ENCODE peak calls at places on chromosomes 7 and 10, in nine cellular contexts. V is endothelial cell; Z is NCI-H1092 treated with DMSO at 0.1 percent for 48 hours; J is activated naive CD4-positive, alpha-beta T cell treated with anti-CD3 and anti-CD28 coated beads for 36 hours; O is stimulated activated CD4-positive, alpha-beta T cell treated with anti-CD3 and anti-CD28 coated beads, Interleukin-2, amount 100 ng/mL, for 48 hours; I is Right ventricle myocardium superior; S is activated CD4-positive, alpha-beta T cell treated with anti-CD3 and anti-CD28 coated beads for 48 hours; D is HT-29; N is GM04503. Y is an unnamed sample.

GRCh38 chr7:44661233-44661632 is 54.8 kb downstream of the OGDH start:
- DNase-seq in I (no peak), N (no peak), O (no peak), J (no peak), D (no peak), Z (no peak), V (no peak), S (no peak), Y (no peak)

GRCh38 chr10:93334901-93335312 is 147.2 kb downstream of the MYOF start:
- DNase-seq in Z (no peak), D (no peak), O (no peak), S (peak; percentile 41), J (no peak), I (no peak), V (no peak), N (peak; percentile 58), Y (no peak)

GRCh38 chr7:22563115-22563514 is 63.1 kb upstream of the STEAP1B start:
- DNase-seq in J (peak; percentile 38), N (no peak), D (no peak), O (no peak), V (no peak), I (no peak), S (no peak), Z (peak; percentile 46), Y (no peak)

GRCh38 chr10:3249292-3249889 is 76.8 kb upstream of the PITRM1 start:
- DNase-seq in I (no peak), O (no peak), V (no peak), J (no peak), Z (no peak), N (no peak), S (no peak), D (no peak), Y (no peak)

GRCh38 chr7:158796667-158797066 is 32.6 kb downstream of the ESYT2 start:
- DNase-seq in O (no peak), Z (no peak), I (no peak), D (no peak), J (no peak), N (no peak), S (no peak), V (no peak), Y (no peak)

GRCh38 chr10:51204076-51204475 is 129.8 kb downstream of the PRKG1 start:
- DNase-seq in V (no peak), O (no peak), S (no peak), N (no peak), J (no peak), I (no peak), Z (no peak), D (no peak), Y (no peak)

GRCh38 chr7:46383605-46384004 is 462.5 kb upstream of the IGFBP3 start:
- DNase-seq in N (no peak), O (no peak), S (no peak), I (no peak), D (no peak), V (no peak), Z (no peak), J (no peak), Y (no peak)

GRCh38 chr7:158060216-158060615 is 527.4 kb downstream of the PTPRN2 start:
- DNase-seq in V (no peak), N (no peak), Z (no peak), S (no peak), I (peak; percentile 27), J (no peak), D (no peak), O (no peak), Y (no peak)

GRCh38 chr7:220151-220841 is 27.9 kb downstream of the FAM20C start:
- DNase-seq in N (no peak), Z (no peak), I (no peak), J (no peak), V (peak; percentile 23), S (no peak), D (no peak), O (no peak), Y (no peak)

GRCh38 chr10:28169525-28169924 is 133.3 kb downstream of the MPP7 start:
- DNase-seq in I (no peak), D (no peak), O (no peak), S (no peak), J (no peak), N (no peak), Z (no peak), V (no peak), Y (no peak)

GRCh38 chr7:96870201-96870600 is 135.2 kb upstream of the DLX6 start:
- DNase-seq in N (no peak), J (no peak), D (no peak), V (no peak), S (no peak), I (no peak), Z (no peak), O (no peak), Y (no peak)

GRCh38 chr10:4382811-4383210 is 443.2 kb upstream of the AKR1E2 start:
- DNase-seq in V (no peak), J (no peak), N (no peak), O (no peak), I (no peak), S (no peak), Z (no peak), D (no peak), Y (no peak)

GRCh38 chr7:36538126-36538525 is 148.5 kb downstream of the ANLN start:
- DNase-seq in I (no peak), N (no peak), D (no peak), Z (no peak), J (no peak), S (no peak), V (no peak), O (no peak), Y (no peak)

GRCh38 chr7:44377134-44377463 is 51.7 kb upstream of the CAMK2B start:
- DNase-seq in D (no peak), N (no peak), J (no peak), Z (no peak), I (no peak), O (no peak), V (no peak), S (no peak), Y (no peak)

GRCh38 chr7:5143935-5144903 is 45.8 kb upstream of the WIPI2 start:
- DNase-seq in S (peak; percentile 72), I (no peak), D (no peak), N (no peak), J (peak; percentile 71), V (no peak), Z (peak; percentile 11), O (peak; percentile 32), Y (no peak)

Y was measured in NAMALWA.